ENCODE peak calls at places on chromosome 17, in seven cellular contexts. One of them, this sample, is unnamed.
A peak's percentile ranks its signal among the peaks of the same experiment; 100 is the strongest.

GRCh38 chr17:12673788-12674187 is 8.1 kb downstream of the MYOCD start:
- DNase-seq in AG10803: peak; percentile 18
- DNase-seq in left ventricle myocardium inferior: no peak
- DNase-seq in fibroblast of pulmonary artery: peak; percentile 10
- DNase-seq in dorsolateral prefrontal cortex: no peak
- DNase-seq in LNCaP clone FGC: no peak
- DNase-seq in uterus: no peak
- DNase-seq in this sample: no peak

GRCh38 chr17:41687828-41688640 is 651 bp upstream of the EIF1 start:
- DNase-seq in uterus: peak; percentile 58
- DNase-seq in left ventricle myocardium inferior: peak; percentile 47
- DNase-seq in fibroblast of pulmonary artery: peak; percentile 43
- DNase-seq in LNCaP clone FGC: no peak
- DNase-seq in dorsolateral prefrontal cortex: peak; percentile 52
- DNase-seq in AG10803: no peak
- DNase-seq in this sample: peak; percentile 37

GRCh38 chr17:83194761-83195329 is 115.4 kb downstream of the METRNL start:
- DNase-seq in AG10803: peak; percentile 80
- DNase-seq in uterus: no peak
- DNase-seq in LNCaP clone FGC: no peak
- DNase-seq in fibroblast of pulmonary artery: no peak
- DNase-seq in dorsolateral prefrontal cortex: peak; percentile 33
- DNase-seq in left ventricle myocardium inferior: no peak
- DNase-seq in this sample: no peak

GRCh38 chr17:82967268-82968032 is 112.0 kb upstream of the METRNL start:
- DNase-seq in uterus: no peak
- DNase-seq in AG10803: no peak
- DNase-seq in fibroblast of pulmonary artery: no peak
- DNase-seq in dorsolateral prefrontal cortex: no peak
- DNase-seq in LNCaP clone FGC: no peak
- DNase-seq in left ventricle myocardium inferior: no peak
- DNase-seq in this sample: no peak

GRCh38 chr17:20214807-20215206 is 205.6 kb downstream of the SPECC1 start:
- DNase-seq in dorsolateral prefrontal cortex: no peak
- DNase-seq in AG10803: no peak
- DNase-seq in uterus: no peak
- DNase-seq in LNCaP clone FGC: no peak
- DNase-seq in left ventricle myocardium inferior: no peak
- DNase-seq in fibroblast of pulmonary artery: no peak
- DNase-seq in this sample: no peak

GRCh38 chr17:29624586-29624985 is 1.9 kb upstream of the CORO6 start:
- DNase-seq in dorsolateral prefrontal cortex: no peak
- DNase-seq in fibroblast of pulmonary artery: no peak
- DNase-seq in AG10803: no peak
- DNase-seq in LNCaP clone FGC: no peak
- DNase-seq in left ventricle myocardium inferior: no peak
- DNase-seq in uterus: no peak
- DNase-seq in this sample: no peak

GRCh38 chr17:3911271-3912053 is 4.8 kb downstream of the P2RX1 start:
- DNase-seq in fibroblast of pulmonary artery: no peak
- DNase-seq in left ventricle myocardium inferior: no peak
- DNase-seq in LNCaP clone FGC: no peak
- DNase-seq in dorsolateral prefrontal cortex: no peak
- DNase-seq in AG10803: no peak
- DNase-seq in uterus: no peak
- DNase-seq in this sample: no peak

GRCh38 chr17:75109047-75109406 is 742 bp upstream of the ARMC7 start:
- DNase-seq in fibroblast of pulmonary artery: no peak
- DNase-seq in dorsolateral prefrontal cortex: no peak
- DNase-seq in uterus: no peak
- DNase-seq in left ventricle myocardium inferior: no peak
- DNase-seq in LNCaP clone FGC: no peak
- DNase-seq in AG10803: no peak
- DNase-seq in this sample: no peak

GRCh38 chr17:8900626-8901585 is 33.4 kb upstream of the PIK3R6 start:
- DNase-seq in dorsolateral prefrontal cortex: peak; percentile 20
- DNase-seq in left ventricle myocardium inferior: no peak
- DNase-seq in fibroblast of pulmonary artery: no peak
- DNase-seq in uterus: no peak
- DNase-seq in LNCaP clone FGC: no peak
- DNase-seq in AG10803: no peak
- DNase-seq in this sample: no peak

GRCh38 chr17:50708050-50709000 is 611 bp upstream of the ANKRD40 start:
- DNase-seq in fibroblast of pulmonary artery: no peak
- DNase-seq in left ventricle myocardium inferior: no peak
- DNase-seq in uterus: no peak
- DNase-seq in LNCaP clone FGC: peak; percentile 42
- DNase-seq in AG10803: peak; percentile 32
- DNase-seq in dorsolateral prefrontal cortex: no peak
- DNase-seq in this sample: no peak

GRCh38 chr17:33947762-33948161 is 307.3 kb upstream of the CCL2 start:
- DNase-seq in AG10803: no peak
- DNase-seq in dorsolateral prefrontal cortex: no peak
- DNase-seq in left ventricle myocardium inferior: no peak
- DNase-seq in fibroblast of pulmonary artery: no peak
- DNase-seq in uterus: no peak
- DNase-seq in LNCaP clone FGC: no peak
- DNase-seq in this sample: no peak

GRCh38 chr17:33948299-33948698 is 306.8 kb upstream of the CCL2 start:
- DNase-seq in dorsolateral prefrontal cortex: no peak
- DNase-seq in fibroblast of pulmonary artery: no peak
- DNase-seq in LNCaP clone FGC: no peak
- DNase-seq in left ventricle myocardium inferior: no peak
- DNase-seq in AG10803: no peak
- DNase-seq in uterus: no peak
- DNase-seq in this sample: no peak

GRCh38 chr17:33950061-33950460 is 305.0 kb upstream of the CCL2 start:
- DNase-seq in uterus: no peak
- DNase-seq in fibroblast of pulmonary artery: no peak
- DNase-seq in AG10803: no peak
- DNase-seq in dorsolateral prefrontal cortex: no peak
- DNase-seq in left ventricle myocardium inferior: no peak
- DNase-seq in LNCaP clone FGC: no peak
- DNase-seq in this sample: no peak

GRCh38 chr17:33945641-33946546 is 309.2 kb upstream of the CCL2 start:
- DNase-seq in LNCaP clone FGC: no peak
- DNase-seq in dorsolateral prefrontal cortex: no peak
- DNase-seq in uterus: no peak
- DNase-seq in fibroblast of pulmonary artery: no peak
- DNase-seq in left ventricle myocardium inferior: no peak
- DNase-seq in AG10803: no peak
- DNase-seq in this sample: no peak

GRCh38 chr17:33949100-33949499 is 306.0 kb upstream of the CCL2 start:
- DNase-seq in dorsolateral prefrontal cortex: no peak
- DNase-seq in left ventricle myocardium inferior: no peak
- DNase-seq in AG10803: peak; percentile 2
- DNase-seq in fibroblast of pulmonary artery: no peak
- DNase-seq in uterus: no peak
- DNase-seq in LNCaP clone FGC: no peak
- DNase-seq in this sample: no peak
- TF ChIP-seq CTCF in dorsolateral prefrontal cortex: no peak
- TF ChIP-seq CTCF in left ventricle myocardium inferior: peak; percentile 32
- TF ChIP-seq CTCF in AG10803: peak; percentile 21
- TF ChIP-seq CTCF in fibroblast of pulmonary artery: peak; percentile 4
- TF ChIP-seq CTCF in uterus: no peak
- TF ChIP-seq CTCF in LNCaP clone FGC: peak; percentile 41
- TF ChIP-seq CTCF in this sample: no peak

GRCh38 chr17:44219636-44220210 is at the start of gene UBTF:
- DNase-seq in AG10803: peak; percentile 69
- DNase-seq in fibroblast of pulmonary artery: peak; percentile 56
- DNase-seq in LNCaP clone FGC: no peak
- DNase-seq in dorsolateral prefrontal cortex: peak; percentile 77
- DNase-seq in left ventricle myocardium inferior: peak; percentile 80
- DNase-seq in uterus: peak; percentile 76
- DNase-seq in this sample: peak; percentile 40
- TF ChIP-seq CTCF in AG10803: no peak
- TF ChIP-seq CTCF in fibroblast of pulmonary artery: no peak
- TF ChIP-seq CTCF in LNCaP clone FGC: peak; percentile 5
- TF ChIP-seq CTCF in dorsolateral prefrontal cortex: no peak
- TF ChIP-seq CTCF in left ventricle myocardium inferior: no peak
- TF ChIP-seq CTCF in uterus: no peak
- TF ChIP-seq CTCF in this sample: no peak

GRCh38 chr17:5797447-5797846 is 213.1 kb upstream of the NLRP1 start:
- DNase-seq in left ventricle myocardium inferior: no peak
- DNase-seq in dorsolateral prefrontal cortex: no peak
- DNase-seq in uterus: no peak
- DNase-seq in LNCaP clone FGC: no peak
- DNase-seq in fibroblast of pulmonary artery: no peak
- DNase-seq in AG10803: no peak
- DNase-seq in this sample: no peak

GRCh38 chr17:5794881-5795486 is 210.7 kb upstream of the NLRP1 start:
- DNase-seq in dorsolateral prefrontal cortex: no peak
- DNase-seq in fibroblast of pulmonary artery: no peak
- DNase-seq in left ventricle myocardium inferior: no peak
- DNase-seq in LNCaP clone FGC: no peak
- DNase-seq in AG10803: no peak
- DNase-seq in uterus: no peak
- DNase-seq in this sample: no peak

GRCh38 chr17:5798104-5798503 is 213.8 kb upstream of the NLRP1 start:
- DNase-seq in AG10803: no peak
- DNase-seq in dorsolateral prefrontal cortex: no peak
- DNase-seq in LNCaP clone FGC: no peak
- DNase-seq in uterus: no peak
- DNase-seq in fibroblast of pulmonary artery: no peak
- DNase-seq in left ventricle myocardium inferior: no peak
- DNase-seq in this sample: no peak

GRCh38 chr17:5793157-5793556 is 208.8 kb upstream of the NLRP1 start:
- DNase-seq in uterus: no peak
- DNase-seq in LNCaP clone FGC: no peak
- DNase-seq in left ventricle myocardium inferior: no peak
- DNase-seq in fibroblast of pulmonary artery: no peak
- DNase-seq in AG10803: no peak
- DNase-seq in dorsolateral prefrontal cortex: no peak
- DNase-seq in this sample: no peak

DNA sequence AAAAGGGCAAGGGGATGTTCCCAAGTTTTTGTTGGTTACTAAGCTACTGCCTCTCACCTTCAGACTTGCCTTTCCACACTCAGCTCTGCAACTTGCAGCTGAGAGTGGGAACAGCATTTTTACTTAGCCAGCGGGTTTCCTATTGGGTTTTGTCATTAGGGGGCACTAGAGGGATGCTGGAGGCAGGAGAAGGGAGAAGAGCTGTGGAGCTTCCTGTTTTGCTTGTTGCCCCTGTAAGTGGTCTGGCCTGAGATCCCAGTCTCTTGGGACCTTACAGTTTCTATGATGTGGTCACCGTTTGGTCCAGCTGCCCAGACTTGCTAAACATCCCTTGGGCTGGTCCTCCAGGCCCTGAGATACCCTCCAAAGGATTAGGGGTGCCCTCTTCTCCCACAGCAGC is 209.6 kb upstream of the NLRP1 start:
- DNase-seq in uterus: no peak
- DNase-seq in fibroblast of pulmonary artery: no peak
- DNase-seq in LNCaP clone FGC: no peak
- DNase-seq in left ventricle myocardium inferior: no peak
- DNase-seq in dorsolateral prefrontal cortex: no peak
- DNase-seq in AG10803: no peak
- DNase-seq in this sample: no peak
- TF ChIP-seq CTCF in uterus: no peak
- TF ChIP-seq CTCF in fibroblast of pulmonary artery: no peak
- TF ChIP-seq CTCF in LNCaP clone FGC: no peak
- TF ChIP-seq CTCF in left ventricle myocardium inferior: peak; percentile 25
- TF ChIP-seq CTCF in dorsolateral prefrontal cortex: no peak
- TF ChIP-seq CTCF in AG10803: peak; percentile 27
- TF ChIP-seq CTCF in this sample: no peak

DNA sequence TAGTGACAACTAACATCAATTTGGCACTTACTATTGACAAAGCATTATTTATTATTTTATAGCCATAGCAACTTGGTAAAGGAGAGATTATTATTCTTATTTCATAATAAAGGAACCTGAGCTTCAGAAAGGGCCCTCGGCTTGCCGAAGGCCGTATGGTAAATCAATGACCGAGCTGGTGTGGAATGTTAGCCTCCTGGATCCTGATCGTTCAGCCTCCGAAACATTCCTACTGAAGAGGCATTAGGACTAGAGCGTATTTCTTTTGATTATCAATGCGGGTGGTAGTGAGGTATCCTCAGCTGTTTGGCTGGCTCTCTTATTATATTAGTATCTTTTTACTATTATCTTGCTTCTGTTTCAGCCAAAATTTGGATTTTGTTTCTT is 199.3 kb upstream of the TBX2 start:
- DNase-seq in AG10803: no peak
- DNase-seq in left ventricle myocardium inferior: no peak
- DNase-seq in dorsolateral prefrontal cortex: no peak
- DNase-seq in fibroblast of pulmonary artery: no peak
- DNase-seq in uterus: no peak
- DNase-seq in LNCaP clone FGC: no peak
- DNase-seq in this sample: no peak
- TF ChIP-seq CTCF in AG10803: no peak
- TF ChIP-seq CTCF in left ventricle myocardium inferior: no peak
- TF ChIP-seq CTCF in dorsolateral prefrontal cortex: no peak
- TF ChIP-seq CTCF in fibroblast of pulmonary artery: no peak
- TF ChIP-seq CTCF in uterus: no peak
- TF ChIP-seq CTCF in LNCaP clone FGC: no peak
- TF ChIP-seq CTCF in this sample: no peak

GRCh38 chr17:78307887-78308633 is 51.8 kb downstream of the SOCS3 start:
- DNase-seq in fibroblast of pulmonary artery: no peak
- DNase-seq in uterus: no peak
- DNase-seq in LNCaP clone FGC: no peak
- DNase-seq in dorsolateral prefrontal cortex: no peak
- DNase-seq in AG10803: no peak
- DNase-seq in left ventricle myocardium inferior: no peak
- DNase-seq in this sample: no peak
- TF ChIP-seq CTCF in fibroblast of pulmonary artery: no peak
- TF ChIP-seq CTCF in uterus: no peak
- TF ChIP-seq CTCF in LNCaP clone FGC: no peak
- TF ChIP-seq CTCF in dorsolateral prefrontal cortex: no peak
- TF ChIP-seq CTCF in AG10803: no peak
- TF ChIP-seq CTCF in left ventricle myocardium inferior: no peak
- TF ChIP-seq CTCF in this sample: no peak

DNA sequence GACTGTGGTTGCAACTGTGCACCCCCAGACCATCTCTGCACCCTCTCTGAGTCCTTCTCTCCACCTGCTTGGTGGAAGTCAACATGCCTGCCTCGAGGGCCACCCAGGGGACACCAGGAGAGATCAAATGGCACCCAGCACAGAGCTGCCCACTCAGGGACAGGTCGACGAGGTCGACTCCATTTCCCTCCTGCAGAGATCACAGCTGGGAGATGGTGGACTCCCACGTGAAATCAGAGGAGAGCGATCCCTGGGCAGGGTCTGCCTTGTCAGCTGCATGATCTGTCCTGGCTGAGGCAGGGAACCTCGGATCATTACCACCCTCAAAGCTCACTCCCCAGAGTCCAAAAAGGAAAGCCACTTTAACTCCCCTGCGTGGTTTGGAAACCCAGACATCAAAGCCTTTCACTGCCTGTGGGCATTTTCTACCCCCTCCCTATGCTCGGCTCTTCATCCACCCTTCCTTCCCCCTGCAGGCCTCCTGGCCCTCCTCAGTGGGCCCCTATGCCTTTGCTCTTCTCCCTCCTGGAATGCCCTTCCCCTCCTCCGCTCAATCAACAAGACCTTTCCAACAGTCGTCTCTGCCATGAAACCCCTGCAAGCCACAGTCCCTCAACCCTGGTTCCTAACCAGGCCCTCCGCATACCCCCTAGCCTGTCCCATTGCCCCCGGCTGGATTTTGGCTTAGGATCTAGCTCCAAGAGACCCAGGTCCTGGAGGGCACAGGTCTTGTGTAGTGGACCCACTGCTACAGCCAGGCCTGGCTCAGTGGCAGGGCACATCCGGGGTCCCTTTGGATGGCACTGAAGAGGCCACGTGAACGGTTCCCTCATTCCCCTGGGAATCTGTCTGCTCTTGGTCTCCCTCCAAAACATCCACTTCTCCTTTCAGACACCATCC is 103.8 kb upstream of the RPL38 start:
- DNase-seq in dorsolateral prefrontal cortex: no peak
- DNase-seq in LNCaP clone FGC: no peak
- DNase-seq in AG10803: no peak
- DNase-seq in fibroblast of pulmonary artery: no peak
- DNase-seq in uterus: no peak
- DNase-seq in left ventricle myocardium inferior: no peak
- DNase-seq in this sample: no peak
- TF ChIP-seq CTCF in dorsolateral prefrontal cortex: no peak
- TF ChIP-seq CTCF in LNCaP clone FGC: no peak
- TF ChIP-seq CTCF in AG10803: no peak
- TF ChIP-seq CTCF in fibroblast of pulmonary artery: no peak
- TF ChIP-seq CTCF in uterus: no peak
- TF ChIP-seq CTCF in left ventricle myocardium inferior: no peak
- TF ChIP-seq CTCF in this sample: no peak

This sample was measured in RWPE1.